ENCODE peak calls at places on chromosomes 2 and 18, in five cellular contexts. V, E, Z, A and M are unnamed samples.

GRCh38 chr2:54599914-54600313 is 123.5 kb upstream of the EML6 start:
- DNase-seq in A (no peak), Z (peak), V (peak), E (no peak), M (no peak)

GRCh38 chr2:126998486-126998885 is 99.8 kb downstream of the TEX51 start:
- DNase-seq in A (no peak), E (no peak), Z (no peak), V (no peak), M (no peak)

GRCh38 chr18:23547806-23548205 is 38.5 kb downstream of the NPC1 start:
- DNase-seq in E (peak), V (peak), Z (no peak), A (no peak), M (no peak)

GRCh38 chr2:176103634-176104337 is 3.3 kb upstream of the HOXD11 start:
- DNase-seq in A (no peak), Z (peak), E (no peak), V (no peak), M (no peak)

GRCh38 chr2:212977149-212977548 is 174.3 kb downstream of the IKZF2 start:
- DNase-seq in E (no peak), Z (no peak), A (no peak), V (no peak), M (no peak)

GRCh38 chr2:103484906-103485305 is 723.1 kb downstream of the TMEM182 start:
- DNase-seq in V (no peak), A (no peak), E (no peak), Z (no peak), M (no peak)

GRCh38 chr18:12841070-12841469 is 43.0 kb downstream of the PTPN2 start:
- DNase-seq in V (no peak), A (no peak), E (peak), Z (no peak), M (no peak)

GRCh38 chr2:85731606-85732005 is 22.2 kb upstream of the ATOH8 start:
- DNase-seq in V (no peak), Z (no peak), E (no peak), A (no peak), M (no peak)

GRCh38 chr2:59150430-59150829 is 909.3 kb upstream of the FANCL start:
- DNase-seq in A (no peak), V (no peak), E (no peak), Z (no peak), M (no peak)

GRCh38 chr2:219527076-219527394 is 12.8 kb downstream of the ASIC4 start:
- DNase-seq in E (no peak), V (no peak), A (no peak), Z (no peak), M (no peak)

GRCh38 chr2:16608661-16609643 is 56.7 kb downstream of the CYRIA start:
- DNase-seq in A (peak), E (peak), V (peak), Z (peak), M (peak)

GRCh38 chr18:60421356-60422118 is 49.0 kb upstream of the MC4R start:
- DNase-seq in A (no peak), Z (no peak), V (no peak), E (no peak), M (no peak)

GRCh38 chr18:59900222-59901128 is 679 bp downstream of the PMAIP1 start:
- DNase-seq in E (peak), A (no peak), V (peak), Z (peak), M (peak)

GRCh38 chr18:61582205-61582710 is 249.0 kb downstream of the CDH20 start:
- DNase-seq in V (no peak), Z (no peak), E (no peak), A (no peak), M (no peak)

GRCh38 chr2:100988630-100989417 is 13.3 kb upstream of the RPL31 start:
- DNase-seq in A (no peak), E (no peak), V (no peak), Z (no peak), M (no peak)

GRCh38 chr2:98013407-98014042 is 17.8 kb upstream of the TMEM131 start:
- DNase-seq in E (no peak), Z (no peak), A (no peak), V (no peak), M (peak)

GRCh38 chr2:130917006-130917688 is 80.4 kb downstream of the ARHGEF4 start:
- DNase-seq in E (no peak), A (no peak), V (no peak), Z (no peak), M (no peak)

GRCh38 chr2:101023327-101024107 is 21.4 kb downstream of the RPL31 start:
- DNase-seq in V (no peak), E (no peak), A (no peak), Z (no peak), M (no peak)

GRCh38 chr2:37768491-37768925 is 97.1 kb upstream of the CDC42EP3 start:
- DNase-seq in A (no peak), E (peak), V (peak), Z (peak), M (no peak)

GRCh38 chr2:163370169-163370886 is 365.5 kb downstream of the FIGN start:
- DNase-seq in E (no peak), A (no peak), V (no peak), Z (no peak), M (no peak)

GRCh38 chr18:61591200-61591719 is 258.0 kb downstream of the CDH20 start:
- DNase-seq in E (no peak), V (no peak), Z (no peak), A (no peak), M (no peak)

GRCh38 chr2:42031281-42031680 is 16.5 kb upstream of the PKDCC start:
- DNase-seq in Z (no peak), E (no peak), A (no peak), V (no peak), M (no peak)

GRCh38 chr2:42029639-42030195 is 18.1 kb upstream of the PKDCC start:
- DNase-seq in E (no peak), Z (no peak), V (no peak), A (no peak), M (peak)

GRCh38 chr2:42031783-42032620 is 15.8 kb upstream of the PKDCC start:
- DNase-seq in A (no peak), E (no peak), V (no peak), Z (no peak), M (no peak)

GRCh38 chr2:42030196-42030759 is 17.5 kb upstream of the PKDCC start:
- DNase-seq in A (no peak), E (no peak), Z (no peak), V (no peak), M (no peak)

GRCh38 chr2:42030829-42031228 is 17.0 kb upstream of the PKDCC start:
- DNase-seq in A (no peak), E (no peak), V (no peak), Z (no peak), M (no peak)
- H3K27ac ChIP-seq in A (no peak), E (no peak), V (no peak), Z (no peak), M (no peak)

GRCh38 chr18:73636355-73636754 is 511.3 kb downstream of the FBXO15 start:
- DNase-seq in Z (no peak), V (no peak), A (no peak), E (no peak), M (no peak)

GRCh38 chr18:73638709-73639108 is 508.9 kb downstream of the FBXO15 start:
- DNase-seq in Z (no peak), A (no peak), E (no peak), V (peak), M (no peak)

GRCh38 chr18:73645175-73645715 is 502.4 kb downstream of the FBXO15 start:
- DNase-seq in A (no peak), Z (no peak), V (peak), E (no peak), M (no peak)

GRCh38 chr18:73639788-73640187 is 507.8 kb downstream of the FBXO15 start:
- DNase-seq in E (no peak), Z (no peak), V (no peak), A (no peak), M (no peak)
- H3K27ac ChIP-seq in E (no peak), Z (no peak), V (no peak), A (no peak), M (no peak)

GRCh38 chr2:146624429-146624828 is 1220.4 kb upstream of the ACVR2A start:
- DNase-seq in V (no peak), A (no peak), E (no peak), Z (no peak), M (no peak)
- H3K27ac ChIP-seq in V (no peak), A (no peak), E (no peak), Z (no peak), M (no peak)

DNA sequence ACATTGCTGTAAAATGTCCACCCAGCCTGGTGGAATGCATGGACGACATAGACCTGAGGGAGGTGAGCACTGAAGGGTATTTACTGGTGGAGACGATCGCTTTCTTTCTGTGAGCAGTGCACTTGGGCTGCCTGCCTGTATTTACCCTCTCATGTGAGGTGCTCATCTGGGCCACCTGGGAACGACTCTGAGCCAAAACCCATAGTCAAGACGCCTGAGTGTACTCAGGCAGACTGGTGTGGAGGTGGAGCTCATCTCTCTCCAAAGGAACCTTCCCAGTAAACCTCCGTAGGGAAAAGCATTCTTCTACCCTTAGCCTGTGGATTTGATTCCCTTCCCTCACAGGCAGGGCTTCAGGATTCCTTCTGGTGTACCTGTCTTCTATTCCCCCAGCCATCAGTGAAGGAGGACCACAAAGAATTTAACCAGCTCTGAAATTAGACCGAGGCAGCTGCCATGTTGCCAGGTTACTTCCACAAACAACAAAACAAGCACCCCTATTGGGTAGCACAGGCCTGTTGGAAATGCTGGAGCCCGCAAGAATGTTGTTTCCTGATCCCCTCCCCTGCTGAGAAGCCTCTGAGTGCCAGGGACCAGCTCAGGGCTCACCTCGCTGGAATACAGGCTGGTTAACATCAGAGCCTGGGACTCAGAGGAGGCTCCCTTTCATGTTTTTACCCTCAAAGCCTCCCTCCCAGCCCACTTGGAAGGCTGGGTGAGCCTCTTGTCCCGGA is 47.5 kb upstream of the TXNDC2 start:
- DNase-seq in Z (no peak), A (no peak), V (no peak), E (peak), M (no peak)
- H3K27ac ChIP-seq in Z (peak), A (no peak), V (no peak), E (peak), M (no peak)

DNA sequence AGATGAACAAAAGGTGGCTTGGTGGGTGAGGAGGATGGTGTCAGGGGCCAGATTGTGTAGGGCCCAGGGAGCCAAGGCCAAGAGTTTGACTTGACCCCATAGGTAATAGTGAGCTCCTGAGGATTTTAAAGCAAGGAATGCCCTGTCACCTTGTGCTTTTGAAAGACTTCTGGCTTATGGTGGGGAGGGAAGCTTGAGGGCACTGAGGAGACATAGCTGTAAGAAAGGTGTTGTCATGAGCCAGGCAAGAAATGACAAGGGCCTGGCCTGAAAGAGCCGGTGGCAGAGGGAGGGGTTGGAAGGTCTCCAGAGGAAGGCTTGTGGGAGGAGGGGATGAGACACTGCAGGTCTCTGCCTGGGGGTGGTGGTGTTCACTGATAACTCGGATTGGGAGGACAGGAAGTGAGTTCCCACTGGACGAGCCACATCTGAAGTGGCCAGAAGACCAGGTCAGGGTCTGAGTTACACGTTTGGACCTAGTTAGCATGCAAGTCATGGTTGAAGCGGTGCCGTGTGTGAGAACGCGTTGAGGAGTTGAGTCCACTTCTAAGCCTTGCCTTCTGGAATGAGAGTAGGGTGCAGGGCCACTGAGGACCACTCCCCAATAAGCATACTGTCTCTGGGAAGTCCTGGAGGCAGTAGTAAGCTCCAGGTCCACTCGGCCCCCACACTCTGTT is 64.3 kb downstream of the TET3 start:
- DNase-seq in A (no peak), V (no peak), E (no peak), Z (no peak), M (no peak)
- H3K27ac ChIP-seq in A (peak), V (no peak), E (no peak), Z (no peak), M (no peak)

GRCh38 chr18:4271952-4272351 is 183.2 kb downstream of the DLGAP1 start:
- DNase-seq in A (no peak), V (no peak), Z (no peak), E (no peak), M (no peak)
- H3K27ac ChIP-seq in A (no peak), V (no peak), Z (no peak), E (no peak), M (no peak)

GRCh38 chr18:10142056-10142455 is 228.2 kb downstream of the VAPA start:
- DNase-seq in E (no peak), Z (no peak), V (no peak), A (no peak), M (no peak)

GRCh38 chr18:10140928-10141327 is 227.1 kb downstream of the VAPA start:
- DNase-seq in V (peak), A (no peak), E (peak), Z (no peak), M (peak)

GRCh38 chr18:10139783-10140410 is 226.1 kb downstream of the VAPA start:
- DNase-seq in E (peak), V (peak), Z (no peak), A (no peak), M (no peak)

GRCh38 chr18:10141559-10141958 is 227.7 kb downstream of the VAPA start:
- DNase-seq in Z (no peak), V (no peak), A (no peak), E (peak), M (no peak)

GRCh38 chr18:10140461-10140911 is 226.7 kb downstream of the VAPA start:
- DNase-seq in A (no peak), V (peak), Z (no peak), E (no peak), M (peak)
- H3K27ac ChIP-seq in A (no peak), V (peak), Z (no peak), E (peak), M (peak)

GRCh38 chr2:238136820-238137537 is 1.5 kb upstream of the KLHL30 start:
- DNase-seq in E (peak), V (no peak), Z (peak), A (no peak), M (no peak)

GRCh38 chr2:238139141-238139840 is 823 bp downstream of the KLHL30 start:
- DNase-seq in E (no peak), V (no peak), Z (no peak), A (no peak), M (peak)

GRCh38 chr2:238139841-238140439 is 1.5 kb downstream of the KLHL30 start:
- DNase-seq in A (no peak), Z (no peak), V (no peak), E (no peak), M (no peak)

GRCh38 chr2:238137885-238138284 is 583 bp upstream of the KLHL30 start:
- DNase-seq in V (no peak), A (no peak), E (no peak), Z (no peak), M (no peak)

DNA sequence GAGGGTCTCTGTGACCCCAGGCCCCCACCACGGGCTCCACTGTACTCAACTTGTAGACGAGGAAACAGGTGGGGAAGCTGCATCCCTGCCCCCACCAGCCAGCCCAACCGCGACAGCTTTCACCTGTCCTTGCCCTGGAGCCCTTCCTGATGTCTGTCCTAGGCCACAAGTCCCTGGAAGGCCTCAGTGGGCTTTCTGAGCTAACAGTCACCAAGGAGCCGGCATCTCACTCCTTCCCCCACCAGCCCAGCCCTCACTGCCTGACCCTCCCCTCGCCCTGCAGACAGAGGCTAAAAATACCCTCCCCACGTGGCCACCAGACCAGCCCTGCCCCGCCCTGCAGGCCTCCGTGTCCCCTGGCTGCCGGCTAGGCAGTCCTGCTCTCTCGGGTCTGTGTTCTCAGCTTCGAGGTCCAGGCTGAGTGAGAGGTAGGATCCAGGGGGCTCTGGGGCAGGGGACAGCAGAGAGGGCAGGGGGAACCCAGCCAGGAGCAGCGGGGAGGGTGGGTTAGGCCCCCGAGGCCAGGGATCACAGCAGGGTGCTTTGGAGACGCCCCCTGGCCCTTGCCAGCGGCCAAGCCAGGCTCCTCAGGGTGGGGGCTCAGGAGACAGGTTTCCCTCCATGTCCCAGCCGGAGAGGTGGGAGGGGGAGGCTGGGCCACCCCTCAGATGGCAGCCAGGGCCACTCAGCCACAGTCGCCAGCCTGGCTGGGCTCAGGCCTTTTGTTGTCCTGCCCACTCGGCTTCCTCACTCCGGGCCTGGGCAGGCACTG is at the start of gene KLHL30:
- DNase-seq in Z (peak), E (no peak), A (no peak), V (no peak), M (no peak)
- H3K27ac ChIP-seq in Z (peak), E (peak), A (no peak), V (no peak), M (no peak)

DNA sequence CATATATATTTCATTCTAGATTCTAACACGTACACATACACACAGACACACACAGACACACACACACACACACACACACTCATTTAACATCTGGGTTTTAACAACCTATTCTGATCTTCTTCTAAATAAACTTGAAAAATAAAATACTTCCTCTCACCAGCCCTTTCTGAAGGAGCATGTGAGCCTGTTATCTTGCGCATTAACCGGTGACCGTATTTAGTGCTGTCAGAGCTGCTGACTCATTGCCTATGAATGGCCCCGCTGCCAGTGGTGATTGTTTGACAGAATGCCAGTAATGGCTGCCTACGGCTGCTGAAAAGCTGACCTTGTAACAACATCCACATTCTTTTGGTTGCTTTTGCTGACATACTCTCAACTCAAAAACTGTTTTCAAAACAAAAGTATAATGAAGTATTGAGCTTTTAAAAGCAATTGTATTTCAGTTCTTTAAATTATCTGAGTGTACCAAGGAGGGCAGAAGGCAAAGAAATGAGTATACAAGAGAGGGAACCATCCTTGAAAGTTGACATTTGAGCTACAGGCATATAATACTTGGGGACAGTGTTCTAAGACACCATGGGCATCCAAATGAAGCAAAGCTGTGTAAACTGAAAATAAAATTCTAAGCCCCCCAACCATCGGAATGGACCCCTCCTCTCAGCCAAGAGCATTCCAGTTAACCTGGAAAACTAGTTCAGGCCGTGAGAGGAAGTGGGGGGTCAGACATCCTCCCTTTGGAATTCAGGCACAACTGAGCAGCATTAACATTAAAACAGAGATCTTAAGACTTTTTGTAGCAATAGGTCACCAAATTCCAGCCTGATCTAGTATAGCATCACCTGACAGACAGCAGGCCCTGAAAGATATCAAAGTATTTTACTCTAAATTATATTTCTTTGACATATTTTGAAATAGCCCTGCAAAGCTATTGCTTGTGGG is 50.2 kb upstream of the DTNA start:
- DNase-seq in E (peak), Z (peak), V (peak), A (peak), M (no peak)
- H3K27ac ChIP-seq in E (peak), Z (peak), V (no peak), A (peak), M (no peak)